ENCODE peak calls at places on chromosomes 5 and 9, in ten cellular contexts. Q is uterus; D is GM06990; K is stimulated activated CD8-positive, alpha-beta memory T cell treated with anti-CD3 and anti-CD28 coated beads, Interleukin-12 subunit alpha, Interleukin-12 subunit beta, amount 100 ng/mL, for 4 hours; R is KBM-7; O is amygdala; V is fibroblast of the aortic adventitia; L is ACHN; A is stimulated activated naive CD4-positive, alpha-beta T cell; Z is progenitor cell of endocrine pancreas. G is an unnamed sample.

GRCh38 chr9:11551106-11551505 is 938.3 kb upstream of the PTPRD start:
- DNase-seq in Q (no peak), D (no peak), K (no peak), R (no peak), O (no peak), V (no peak), L (no peak), A (no peak), Z (no peak), G (no peak)

GRCh38 chr5:132812123-132812948 is 766 bp upstream of the SOWAHA start:
- DNase-seq in Q (no peak), D (no peak), K (no peak), R (peak), O (no peak), V (no peak), L (no peak), A (no peak), Z (no peak), G (no peak)

GRCh38 chr9:109781086-109781485 is 1.1 kb downstream of the PALM2AKAP2 start:
- DNase-seq in Q (no peak), D (no peak), K (no peak), R (no peak), O (no peak), V (peak), L (no peak), A (no peak), Z (no peak), G (no peak)

GRCh38 chr9:37350486-37351190 is 71.9 kb upstream of the GRHPR start:
- DNase-seq in Q (no peak), D (no peak), K (no peak), R (no peak), O (no peak), V (peak), L (no peak), A (no peak), Z (no peak), G (no peak)

GRCh38 chr5:10286552-10287227 is 21.0 kb downstream of the CMBL start:
- DNase-seq in Q (peak), D (no peak), K (no peak), R (no peak), O (no peak), V (peak), L (no peak), A (no peak), Z (no peak), G (no peak)

GRCh38 chr9:83520292-83520691 is 17.9 kb downstream of the FRMD3 start:
- DNase-seq in Q (no peak), D (no peak), K (no peak), R (no peak), O (no peak), V (no peak), L (no peak), A (no peak), Z (no peak), G (no peak)

GRCh38 chr9:81609782-81610738 is 79.3 kb downstream of the TLE1 start:
- DNase-seq in Q (no peak), D (no peak), K (no peak), R (peak), O (no peak), V (peak), L (peak), A (no peak), Z (no peak), G (no peak)

GRCh38 chr5:16557477-16557876 is 59.3 kb downstream of the RETREG1 start:
- DNase-seq in Q (no peak), D (no peak), K (no peak), R (no peak), O (no peak), V (no peak), L (no peak), A (no peak), Z (no peak), G (no peak)

GRCh38 chr9:106075568-106075967 is 381.2 kb downstream of the TMEM38B start:
- DNase-seq in Q (no peak), D (no peak), K (no peak), R (no peak), O (no peak), V (no peak), L (no peak), A (no peak), Z (no peak), G (no peak)

GRCh38 chr5:107578051-107578635 is 92.6 kb downstream of the EFNA5 start:
- DNase-seq in Q (no peak), D (no peak), K (no peak), R (no peak), O (no peak), V (peak), L (no peak), A (no peak), Z (no peak), G (no peak)

GRCh38 chr9:35771524-35771923 is 17.4 kb upstream of the MSMP start:
- DNase-seq in Q (no peak), D (no peak), K (no peak), R (no peak), O (no peak), V (peak), L (no peak), A (no peak), Z (no peak), G (no peak)

GRCh38 chr9:2628926-2629325 is 7.3 kb downstream of the VLDLR start:
- DNase-seq in Q (no peak), D (no peak), K (no peak), R (no peak), O (no peak), V (no peak), L (no peak), A (no peak), Z (no peak), G (no peak)

GRCh38 chr5:66985394-66985793 is 211.2 kb downstream of the CD180 start:
- DNase-seq in Q (no peak), D (no peak), K (no peak), R (no peak), O (no peak), V (no peak), L (no peak), A (no peak), Z (no peak), G (no peak)

GRCh38 chr5:14715481-14715880 is 51.0 kb downstream of the OTULIN start:
- DNase-seq in Q (no peak), D (no peak), K (no peak), R (no peak), O (no peak), V (no peak), L (no peak), A (no peak), Z (no peak), G (no peak)

GRCh38 chr9:133656211-133657119 is 20.3 kb downstream of the DBH start:
- DNase-seq in Q (no peak), D (no peak), K (no peak), R (no peak), O (no peak), V (no peak), L (no peak), A (peak), Z (no peak), G (no peak)

GRCh38 chr5:135243194-135244191 is 155.5 kb downstream of the MACROH2A1 start:
- DNase-seq in Q (peak), D (no peak), K (no peak), R (no peak), O (no peak), V (peak), L (no peak), A (no peak), Z (no peak), G (no peak)

GRCh38 chr5:662751-663435 is 30.3 kb downstream of the TPPP start:
- DNase-seq in Q (no peak), D (no peak), K (no peak), R (no peak), O (no peak), V (no peak), L (no peak), A (no peak), Z (no peak), G (no peak)

GRCh38 chr5:148798786-148799185 is 27.6 kb upstream of the ADRB2 start:
- DNase-seq in Q (no peak), D (no peak), K (no peak), R (no peak), O (no peak), V (no peak), L (no peak), A (no peak), Z (no peak), G (no peak)

GRCh38 chr9:104858271-104858670 is 69.7 kb downstream of the ABCA1 start:
- DNase-seq in Q (no peak), D (no peak), K (no peak), R (no peak), O (no peak), V (peak), L (no peak), A (no peak), Z (no peak), G (no peak)

GRCh38 chr5:5383461-5383860 is 39.0 kb upstream of the ICE1 start:
- DNase-seq in Q (no peak), D (no peak), K (no peak), R (no peak), O (no peak), V (no peak), L (no peak), A (no peak), Z (no peak), G (no peak)

GRCh38 chr9:131095666-131096489 is 453 bp upstream of the AIF1L start:
- DNase-seq in Q (no peak), D (no peak), K (no peak), R (peak), O (no peak), V (no peak), L (peak), A (no peak), Z (peak), G (peak)

GRCh38 chr5:109725135-109725534 is 35.4 kb downstream of the MAN2A1 start:
- DNase-seq in Q (no peak), D (no peak), K (no peak), R (no peak), O (no peak), V (no peak), L (no peak), A (no peak), Z (no peak), G (no peak)

GRCh38 chr5:69415584-69415958 is 655 bp downstream of the MARVELD2 start:
- DNase-seq in Q (no peak), D (no peak), K (no peak), R (no peak), O (no peak), V (no peak), L (no peak), A (no peak), Z (peak), G (no peak)

GRCh38 chr5:171419663-171420428 is 399 bp downstream of the FGF18 start:
- DNase-seq in Q (peak), D (peak), K (no peak), R (peak), O (no peak), V (no peak), L (peak), A (no peak), Z (no peak), G (no peak)

GRCh38 chr9:35691325-35691631 is 1.6 kb upstream of the TPM2 start:
- DNase-seq in Q (no peak), D (no peak), K (no peak), R (no peak), O (no peak), V (no peak), L (no peak), A (no peak), Z (no peak), G (no peak)

GRCh38 chr5:130213607-130214006 is 309.3 kb downstream of the CHSY3 start:
- DNase-seq in Q (no peak), D (no peak), K (no peak), R (no peak), O (no peak), V (no peak), L (no peak), A (no peak), Z (no peak), G (no peak)

GRCh38 chr9:4855861-4856260 is 63.1 kb downstream of the RCL1 start:
- DNase-seq in Q (no peak), D (no peak), K (no peak), R (no peak), O (no peak), V (peak), L (no peak), A (no peak), Z (no peak), G (no peak)